ENCODE peak calls at places on chromosome 12, in four cellular contexts. One of them, this sample, is unnamed.

GRCh38 chr12:130827432-130827831 is 11.6 kb downstream of the STX2 start:
- DNase-seq in fibroblast of the aortic adventitia: no peak
- DNase-seq in spleen: no peak
- DNase-seq in pancreas: no peak
- DNase-seq in this sample: peak

GRCh38 chr12:643478-644292 is 19.6 kb downstream of the NINJ2 start:
- DNase-seq in fibroblast of the aortic adventitia: no peak
- DNase-seq in spleen: peak
- DNase-seq in pancreas: no peak
- DNase-seq in this sample: no peak

GRCh38 chr12:47808049-47808448 is 11.7 kb downstream of the HDAC7 start:
- DNase-seq in fibroblast of the aortic adventitia: no peak
- DNase-seq in spleen: peak
- DNase-seq in pancreas: no peak
- DNase-seq in this sample: peak

GRCh38 chr12:12716151-12716844 is 870 bp upstream of the CDKN1B start:
- DNase-seq in fibroblast of the aortic adventitia: peak
- DNase-seq in spleen: no peak
- DNase-seq in pancreas: no peak
- DNase-seq in this sample: peak

GRCh38 chr12:5295151-5295550 is 136.8 kb upstream of the NTF3 start:
- DNase-seq in fibroblast of the aortic adventitia: no peak
- DNase-seq in spleen: no peak
- DNase-seq in pancreas: no peak
- DNase-seq in this sample: no peak

GRCh38 chr12:27467641-27468040 is 21.1 kb downstream of the SMCO2 start:
- DNase-seq in fibroblast of the aortic adventitia: no peak
- DNase-seq in spleen: no peak
- DNase-seq in pancreas: no peak
- DNase-seq in this sample: no peak

GRCh38 chr12:95762123-95762785 is 28.3 kb downstream of the NTN4 start:
- DNase-seq in fibroblast of the aortic adventitia: peak
- DNase-seq in spleen: no peak
- DNase-seq in pancreas: no peak
- DNase-seq in this sample: no peak

GRCh38 chr12:113208041-113208934 is 13.0 kb upstream of the TPCN1 start:
- DNase-seq in fibroblast of the aortic adventitia: no peak
- DNase-seq in spleen: peak
- DNase-seq in pancreas: no peak
- DNase-seq in this sample: peak

GRCh38 chr12:6729186-6729585 is 5.3 kb downstream of the COPS7A start:
- DNase-seq in fibroblast of the aortic adventitia: no peak
- DNase-seq in spleen: no peak
- DNase-seq in pancreas: no peak
- DNase-seq in this sample: no peak

GRCh38 chr12:6723607-6724408 is at the start of gene COPS7A:
- DNase-seq in fibroblast of the aortic adventitia: peak
- DNase-seq in spleen: peak
- DNase-seq in pancreas: peak
- DNase-seq in this sample: peak

GRCh38 chr12:6725350-6725749 is 1.5 kb downstream of the COPS7A start:
- DNase-seq in fibroblast of the aortic adventitia: no peak
- DNase-seq in spleen: no peak
- DNase-seq in pancreas: no peak
- DNase-seq in this sample: no peak

GRCh38 chr12:6722863-6723262 is 983 bp upstream of the COPS7A start:
- DNase-seq in fibroblast of the aortic adventitia: no peak
- DNase-seq in spleen: no peak
- DNase-seq in pancreas: no peak
- DNase-seq in this sample: no peak

DNA sequence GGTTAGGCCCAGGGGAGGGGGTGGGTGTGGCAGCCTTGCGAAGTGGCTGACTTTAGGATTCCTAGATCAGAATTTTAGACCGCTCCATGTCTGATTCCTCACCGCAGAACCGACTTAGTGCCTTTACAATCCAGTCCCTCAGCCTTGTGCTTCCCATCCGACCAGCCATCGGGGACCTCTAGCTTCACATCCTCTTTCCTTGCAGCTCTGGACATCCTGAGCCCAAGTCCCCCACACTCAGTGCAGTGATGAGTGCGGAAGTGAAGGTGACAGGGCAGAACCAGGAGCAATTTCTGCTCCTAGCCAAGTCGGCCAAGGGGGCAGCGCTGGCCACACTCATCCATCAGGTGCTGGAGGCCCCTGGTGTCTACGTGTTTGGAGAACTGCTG is 557 bp downstream of the COPS7A start:
- DNase-seq in fibroblast of the aortic adventitia: no peak
- DNase-seq in spleen: peak
- DNase-seq in pancreas: no peak
- DNase-seq in this sample: no peak
- H3K4me3 ChIP-seq in fibroblast of the aortic adventitia: peak
- H3K4me3 ChIP-seq in spleen: peak
- H3K4me3 ChIP-seq in pancreas: peak
- H3K4me3 ChIP-seq in this sample: peak

DNA sequence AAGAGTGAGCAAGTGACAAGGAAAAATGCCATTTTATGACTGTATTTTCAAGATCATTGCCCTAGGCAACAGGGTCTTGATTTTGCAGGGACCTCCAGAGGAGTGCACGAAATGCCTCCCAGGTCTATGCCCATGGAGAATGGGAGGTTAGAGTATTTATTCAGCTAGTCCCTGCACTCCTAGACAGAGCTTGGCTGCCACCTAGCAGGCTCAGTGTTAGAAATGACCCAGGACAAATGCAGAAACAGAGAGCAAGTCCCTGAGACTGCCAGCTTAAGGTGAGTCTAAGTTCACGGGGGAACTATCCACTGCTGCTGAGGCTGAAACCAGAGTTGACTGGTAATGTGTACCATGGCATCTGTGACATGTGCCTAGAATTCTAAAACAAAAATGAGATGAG is 506.4 kb downstream of the MED13L start:
- DNase-seq in fibroblast of the aortic adventitia: no peak
- DNase-seq in spleen: no peak
- DNase-seq in pancreas: no peak
- DNase-seq in this sample: peak
- TF ChIP-seq CTCF in fibroblast of the aortic adventitia: peak
- TF ChIP-seq CTCF in spleen: no peak
- TF ChIP-seq CTCF in pancreas: no peak
- TF ChIP-seq CTCF in this sample: peak

DNA sequence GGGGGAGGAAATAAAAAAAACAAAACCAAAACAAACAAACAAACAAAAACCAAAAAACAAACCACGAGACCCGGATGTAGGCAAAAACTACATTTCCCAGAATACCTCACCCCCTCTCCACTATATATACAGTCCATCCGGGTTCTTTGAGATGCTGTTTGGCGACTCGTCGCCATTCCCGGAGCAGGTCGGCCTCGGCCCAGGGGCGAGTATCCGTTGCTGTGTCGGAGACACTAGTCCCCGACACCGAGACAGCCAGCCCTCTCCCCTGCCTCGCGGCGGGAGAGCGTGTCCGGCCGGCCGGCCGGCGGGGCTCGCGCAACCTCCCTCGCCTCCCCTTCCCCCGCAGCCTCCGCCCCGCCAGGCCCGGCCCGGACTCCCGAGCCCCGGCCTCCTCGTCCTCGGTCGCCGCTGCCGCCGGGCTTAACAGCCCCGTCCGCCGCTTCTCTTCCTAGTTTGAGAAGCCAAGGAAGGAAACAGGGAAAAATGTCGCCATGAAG is at the start of gene RNF10:
- DNase-seq in fibroblast of the aortic adventitia: peak
- DNase-seq in spleen: peak
- DNase-seq in pancreas: peak
- DNase-seq in this sample: peak
- H3K4me3 ChIP-seq in fibroblast of the aortic adventitia: peak
- H3K4me3 ChIP-seq in spleen: peak
- H3K4me3 ChIP-seq in pancreas: peak
- H3K4me3 ChIP-seq in this sample: peak

DNA sequence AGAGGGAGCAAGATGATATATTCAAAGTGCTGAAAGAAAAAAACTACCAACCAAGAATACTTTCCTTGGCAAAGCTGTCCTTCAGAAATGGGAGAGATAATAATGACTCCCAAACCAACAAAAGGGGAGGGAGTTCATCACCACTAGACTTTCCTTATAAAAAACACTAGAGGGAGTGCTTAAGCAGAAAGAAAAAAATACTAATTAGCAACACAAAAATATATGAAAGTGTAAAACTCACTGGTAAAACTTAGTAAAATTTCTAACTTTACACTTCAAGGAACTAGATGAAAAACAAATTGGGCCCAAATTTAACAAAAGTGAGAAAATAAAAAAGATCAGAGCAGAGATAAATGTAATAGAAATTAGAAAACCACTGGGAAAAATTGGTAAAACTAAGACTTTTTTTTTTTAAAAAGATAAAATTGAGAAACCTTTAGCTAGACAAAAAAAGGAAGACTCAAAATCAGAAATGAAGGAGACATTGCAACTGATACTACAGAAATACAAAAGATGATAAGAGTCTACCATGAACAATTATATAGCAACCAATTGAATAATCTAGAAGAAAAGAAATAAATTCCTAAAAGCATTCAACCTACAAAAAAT is 60.4 kb upstream of the FAR2 start:
- DNase-seq in fibroblast of the aortic adventitia: peak
- DNase-seq in spleen: no peak
- DNase-seq in pancreas: no peak
- DNase-seq in this sample: peak
- TF ChIP-seq CTCF in fibroblast of the aortic adventitia: peak
- TF ChIP-seq CTCF in spleen: peak
- TF ChIP-seq CTCF in pancreas: no peak
- TF ChIP-seq CTCF in this sample: peak

DNA sequence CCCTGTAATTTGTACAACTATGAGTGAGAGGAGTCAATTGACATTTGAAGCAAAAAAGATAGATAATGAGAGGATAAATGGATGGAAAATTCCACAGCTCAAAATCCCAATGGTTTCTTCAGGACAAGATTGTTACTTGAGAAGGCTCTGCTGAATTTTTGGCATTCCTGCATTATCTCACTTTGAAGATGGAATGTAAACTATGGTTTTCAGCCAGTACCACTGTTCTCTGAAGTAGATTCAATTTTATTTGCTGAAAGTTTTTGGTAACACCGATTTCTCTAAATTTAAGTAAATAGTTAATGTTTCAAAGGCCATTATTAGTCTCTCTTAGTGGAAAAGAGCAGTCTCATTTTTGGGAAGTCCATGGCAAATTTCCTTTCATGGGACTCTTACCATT is 121.9 kb upstream of the SLC38A2 start:
- DNase-seq in fibroblast of the aortic adventitia: peak
- DNase-seq in spleen: no peak
- DNase-seq in pancreas: no peak
- DNase-seq in this sample: peak
- H3K4me3 ChIP-seq in fibroblast of the aortic adventitia: no peak
- H3K4me3 ChIP-seq in spleen: no peak
- H3K4me3 ChIP-seq in pancreas: no peak
- H3K4me3 ChIP-seq in this sample: peak

GRCh38 chr12:100404769-100405407 is 48.0 kb downstream of the SLC17A8 start:
- DNase-seq in fibroblast of the aortic adventitia: peak
- DNase-seq in spleen: no peak
- DNase-seq in pancreas: peak
- DNase-seq in this sample: peak
- TF ChIP-seq CTCF in fibroblast of the aortic adventitia: peak
- TF ChIP-seq CTCF in spleen: no peak
- TF ChIP-seq CTCF in pancreas: peak
- TF ChIP-seq CTCF in this sample: peak

This sample was measured in fibroblast of villous mesenchyme.